ENCODE peak calls at places on chromosomes 1 and 21, in nine cellular contexts. Z is psoas muscle, K is thoracic aorta, O is PC-3, F is pancreas, B is transverse colon, H is right atrium auricular region, E is IMR-90, M is fibroblast of lung. T is an unnamed sample. For H3K4me1, the result is how much of the 10 kb centered on the place peaks cover.

GRCh38 chr1:174519845-174520244 is 72.1 kb downstream of the GPR52 start:
- DNase-seq in Z (no peak), K (no peak), O (no peak), F (no peak), B (no peak), H (no peak), E (no peak), M (no peak), T (no peak)

GRCh38 chr21:36698160-36699025 is 522 bp upstream of the SIM2 start:
- DNase-seq in Z (no peak), K (no peak), O (peak), F (no peak), B (no peak), H (no peak), E (peak), M (no peak), T (no peak)

GRCh38 chr1:75330633-75331032 is 196.4 kb downstream of the LHX8 start:
- DNase-seq in Z (no peak), K (no peak), O (no peak), F (no peak), B (no peak), H (no peak), E (no peak), M (peak), T (no peak)

GRCh38 chr1:6026095-6026809 is 19.4 kb upstream of the KCNAB2 start:
- DNase-seq in Z (peak), K (peak), O (no peak), F (peak), B (peak), H (peak), E (peak), M (peak), T (peak)

GRCh38 chr1:44924835-44925464 is 61.4 kb downstream of the EIF2B3 start:
- DNase-seq in Z (no peak), K (no peak), O (peak), F (no peak), B (no peak), H (no peak), E (peak), M (peak), T (no peak)

GRCh38 chr21:44285547-44285992 is at the start of gene AIRE:
- DNase-seq in Z (peak), K (no peak), O (no peak), F (no peak), B (no peak), H (no peak), E (peak), M (no peak), T (no peak)

GRCh38 chr1:36248250-36248894 is 24.1 kb downstream of the THRAP3 start:
- DNase-seq in Z (peak), K (peak), O (peak), F (peak), B (peak), H (peak), E (peak), M (peak), T (no peak)

GRCh38 chr21:43728467-43729390 is 9.8 kb downstream of the PDXK start:
- DNase-seq in Z (peak), K (peak), O (peak), F (peak), B (peak), H (peak), E (peak), M (peak), T (peak)

GRCh38 chr1:150365945-150366344 is 2.0 kb downstream of the RPRD2 start:
- DNase-seq in Z (no peak), K (no peak), O (peak), F (no peak), B (no peak), H (no peak), E (peak), M (peak), T (no peak)

GRCh38 chr21:41304068-41304720 is 12.4 kb upstream of the FAM3B start:
- DNase-seq in Z (no peak), K (no peak), O (no peak), F (no peak), B (no peak), H (no peak), E (no peak), M (no peak), T (no peak)

GRCh38 chr1:26370591-26371382 is 1.8 kb downstream of the ZNF683 start:
- DNase-seq in Z (no peak), K (no peak), O (no peak), F (no peak), B (no peak), H (no peak), E (no peak), M (no peak), T (peak)

GRCh38 chr1:74341702-74342339 is 106.6 kb downstream of the TNNI3K start:
- DNase-seq in Z (no peak), K (no peak), O (no peak), F (no peak), B (no peak), H (no peak), E (no peak), M (no peak), T (no peak)

GRCh38 chr21:40176732-40177131 is 309.5 kb downstream of the PCP4 start:
- DNase-seq in Z (no peak), K (no peak), O (no peak), F (no peak), B (no peak), H (no peak), E (no peak), M (no peak), T (no peak)

DNA sequence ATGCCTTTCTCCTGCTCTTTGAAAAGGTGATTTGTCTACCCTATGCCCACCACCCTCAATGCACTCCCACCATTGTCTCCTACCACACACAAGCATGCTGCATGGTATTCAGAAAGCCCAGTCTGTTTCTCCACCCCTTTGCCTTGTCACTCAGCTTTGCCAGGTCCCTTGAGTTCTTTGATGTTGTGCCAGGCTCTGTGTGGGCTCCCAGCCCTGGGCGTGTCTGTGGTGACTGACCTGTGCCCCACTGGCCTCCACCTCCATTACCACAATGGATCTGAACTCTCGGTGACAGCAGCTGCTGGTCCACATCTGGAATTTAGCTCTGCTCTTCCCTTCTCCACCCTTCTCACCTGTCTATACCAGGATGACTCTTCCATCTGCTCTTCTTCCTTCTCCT is 34.9 kb downstream of the ATP2B4 start:
- DNase-seq in Z (peak), K (no peak), O (peak), F (peak), B (peak), H (no peak), E (no peak), M (no peak), T (no peak)
- H3K4me1 ChIP-seq in Z (under half), K (under half), O (under half), F (under half), B (under half), H (under half), E (under half), M (under half), T (under half)

GRCh38 chr1:201128476-201128875 is 1.5 kb upstream of the ASCL5 start:
- DNase-seq in Z (no peak), K (no peak), O (no peak), F (no peak), B (no peak), H (no peak), E (no peak), M (no peak), T (no peak)

GRCh38 chr1:201126463-201126831 is 537 bp downstream of the ASCL5 start:
- DNase-seq in Z (no peak), K (no peak), O (no peak), F (no peak), B (no peak), H (no peak), E (no peak), M (no peak), T (no peak)

GRCh38 chr1:201125805-201126204 is 1.2 kb downstream of the ASCL5 start:
- DNase-seq in Z (no peak), K (no peak), O (no peak), F (peak), B (no peak), H (no peak), E (no peak), M (no peak), T (no peak)

GRCh38 chr1:201127755-201128455 is 921 bp upstream of the ASCL5 start:
- DNase-seq in Z (no peak), K (no peak), O (peak), F (peak), B (no peak), H (no peak), E (peak), M (peak), T (no peak)

DNA sequence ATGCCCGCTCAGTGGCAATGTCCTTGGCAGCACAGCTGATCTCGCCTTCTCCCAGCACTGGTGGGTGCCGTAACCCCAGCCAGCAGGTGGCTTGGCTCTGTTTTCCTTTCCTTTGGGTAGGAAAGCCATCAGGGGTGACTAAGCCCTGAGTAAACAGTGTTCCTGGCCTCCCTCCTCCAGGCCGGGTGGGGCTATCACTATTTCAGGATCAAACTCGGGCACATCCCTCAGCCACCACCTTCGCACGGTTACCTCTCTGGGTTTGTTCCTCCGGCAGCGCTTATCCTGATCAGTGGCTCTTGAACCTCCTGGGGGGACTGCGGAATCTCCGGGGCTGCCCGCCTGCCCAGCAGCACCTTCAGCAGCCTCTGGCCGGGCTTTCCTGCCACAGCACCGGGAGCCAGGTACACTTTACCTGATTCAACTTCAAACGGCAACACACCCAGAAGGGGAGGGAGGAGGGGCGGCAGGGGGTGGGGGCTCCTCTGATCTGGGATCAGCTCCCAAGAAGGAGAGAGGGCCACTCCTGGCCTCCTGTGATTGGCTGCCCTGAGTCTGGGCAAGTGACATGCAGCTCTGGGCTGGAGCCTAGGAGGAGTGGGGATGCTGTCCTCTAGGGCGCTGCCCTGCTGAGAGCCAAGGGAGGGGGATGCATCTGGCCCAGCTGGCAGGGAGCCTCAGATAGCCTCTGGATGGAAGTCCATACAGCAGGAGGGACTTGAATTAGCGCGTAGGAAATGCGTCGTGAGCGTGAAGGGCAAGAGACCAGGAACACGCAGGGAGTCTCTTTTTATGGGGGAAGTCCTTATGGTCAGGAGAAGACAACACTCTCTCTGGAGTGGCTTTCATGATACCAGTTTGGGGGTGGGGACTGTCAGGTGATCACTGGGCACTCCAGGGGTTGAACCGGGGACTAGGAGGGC is at the start of gene ASCL5:
- DNase-seq in Z (peak), K (no peak), O (peak), F (peak), B (peak), H (no peak), E (peak), M (peak), T (no peak)
- TF ChIP-seq CTCF in Z (no peak), K (no peak), O (peak), F (no peak), B (no peak), H (no peak), E (peak), M (peak), T (no peak)

GRCh38 chr1:164599272-164599671 is 40.3 kb downstream of the PBX1 start:
- DNase-seq in Z (no peak), K (no peak), O (no peak), F (no peak), B (no peak), H (no peak), E (no peak), M (no peak), T (no peak)
- H3K4me1 ChIP-seq in Z (under half), K (under half), O (under half), F (under half), B (half or more), H (under half), E (under half), M (under half), T (under half)

GRCh38 chr1:8429549-8430105 is 111.7 kb downstream of the SLC45A1 start:
- DNase-seq in Z (no peak), K (no peak), O (no peak), F (no peak), B (no peak), H (no peak), E (no peak), M (no peak), T (no peak)

GRCh38 chr1:8431779-8432178 is 113.9 kb downstream of the SLC45A1 start:
- DNase-seq in Z (no peak), K (no peak), O (no peak), F (no peak), B (no peak), H (no peak), E (no peak), M (no peak), T (no peak)

GRCh38 chr1:8428441-8428840 is 110.5 kb downstream of the SLC45A1 start:
- DNase-seq in Z (no peak), K (no peak), O (no peak), F (no peak), B (no peak), H (no peak), E (no peak), M (no peak), T (no peak)

GRCh38 chr1:8430476-8430875 is 112.6 kb downstream of the SLC45A1 start:
- DNase-seq in Z (no peak), K (no peak), O (no peak), F (no peak), B (no peak), H (no peak), E (no peak), M (no peak), T (no peak)

GRCh38 chr1:8431028-8431427 is 113.1 kb downstream of the SLC45A1 start:
- DNase-seq in Z (no peak), K (no peak), O (no peak), F (no peak), B (no peak), H (no peak), E (no peak), M (no peak), T (no peak)
- TF ChIP-seq CTCF in Z (no peak), K (no peak), O (no peak), F (no peak), B (no peak), H (no peak), E (no peak), M (no peak), T (peak)

GRCh38 chr1:246577720-246578106 is 11.5 kb downstream of the CNST start:
- DNase-seq in Z (no peak), K (no peak), O (no peak), F (no peak), B (no peak), H (no peak), E (peak), M (peak), T (no peak)
- H3K4me1 ChIP-seq in Z (half or more), K (under half), O (under half), F (under half), B (under half), H (under half), E (under half), M (under half), T (half or more)

GRCh38 chr1:52142220-52143153 is 598 bp downstream of the ZFYVE9 start:
- DNase-seq in Z (peak), K (no peak), O (peak), F (peak), B (peak), H (peak), E (peak), M (peak), T (peak)
- TF ChIP-seq CTCF in Z (no peak), K (no peak), O (peak), F (no peak), B (no peak), H (no peak), E (peak), M (no peak), T (no peak)

GRCh38 chr1:207935166-207935583 is 24.2 kb upstream of the CD34 start:
- DNase-seq in Z (no peak), K (no peak), O (no peak), F (no peak), B (no peak), H (no peak), E (no peak), M (no peak), T (no peak)
- H3K4me1 ChIP-seq in Z (under half), K (under half), O (under half), F (under half), B (under half), H (under half), E (under half), M (under half), T (under half)

GRCh38 chr1:61452354-61452990 is 272.5 kb downstream of the TM2D1 start:
- DNase-seq in Z (no peak), K (no peak), O (no peak), F (no peak), B (no peak), H (no peak), E (peak), M (peak), T (no peak)
- TF ChIP-seq CTCF in Z (no peak), K (no peak), O (no peak), F (no peak), B (no peak), H (no peak), E (no peak), M (no peak), T (no peak)

DNA sequence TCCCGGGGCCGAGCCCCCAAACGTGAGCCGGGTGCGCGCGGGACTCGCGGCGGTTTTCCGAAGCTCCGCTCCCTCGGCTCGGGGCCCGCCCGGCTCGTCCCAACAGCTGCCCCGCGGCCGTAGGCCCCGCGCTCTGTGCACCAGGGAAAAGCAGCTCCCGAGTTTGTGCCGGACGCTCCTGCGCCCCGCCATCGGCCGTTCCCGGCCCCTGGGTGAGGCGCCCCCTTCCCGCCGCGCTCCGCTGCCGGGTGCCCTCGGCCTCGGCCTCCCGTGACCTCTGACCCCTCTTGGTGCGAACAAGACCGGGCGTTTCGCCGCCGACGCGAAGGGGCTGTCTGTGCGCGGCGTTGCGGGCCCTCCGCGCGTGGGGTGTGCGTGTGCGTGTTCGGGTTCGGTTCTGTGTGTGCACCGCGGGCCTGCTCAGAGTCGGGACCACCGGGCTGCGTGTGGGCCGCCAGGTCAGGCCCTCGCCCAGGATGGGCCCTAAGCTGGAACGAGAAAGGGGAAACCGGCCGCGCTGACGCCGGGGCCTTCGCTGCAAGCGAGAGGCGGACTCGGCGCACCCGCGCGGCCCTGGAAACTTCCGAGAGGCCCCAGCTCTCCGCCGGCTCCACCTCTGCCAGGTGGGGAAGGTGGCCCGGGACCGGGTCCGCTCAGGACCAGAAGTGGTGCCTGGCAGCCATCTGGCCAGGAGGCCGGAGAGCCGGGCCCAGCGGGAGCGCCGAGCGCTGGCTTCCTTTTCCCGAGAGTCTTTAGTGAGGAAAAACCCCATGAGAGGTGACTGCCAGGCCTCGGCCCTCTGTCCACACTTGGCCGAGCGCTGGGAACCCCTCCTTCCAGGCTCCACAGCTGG is 1.9 kb downstream of the PRDM16 start:
- DNase-seq in Z (peak), K (no peak), O (no peak), F (no peak), B (no peak), H (no peak), E (no peak), M (peak), T (no peak)
- H3K4me1 ChIP-seq in Z (under half), K (under half), O (under half), F (under half), B (under half), H (under half), E (under half), M (under half), T (under half)

GRCh38 chr1:117842408-117843170 is 86.8 kb downstream of the GDAP2 start:
- DNase-seq in Z (no peak), K (no peak), O (peak), F (no peak), B (no peak), H (no peak), E (no peak), M (no peak), T (no peak)
- TF ChIP-seq CTCF in Z (no peak), K (no peak), O (peak), F (no peak), B (no peak), H (no peak), E (no peak), M (no peak), T (no peak)

T was measured in CD8-positive, alpha-beta T cell.